ENCODE peak calls at places on chromosomes 11 and 22, in six cellular contexts. One of them, this sample, is unnamed.

GRCh38 chr11:88352139-88352538 is 14.6 kb upstream of the CTSC start:
- DNase-seq in upper lobe of right lung: no peak
- DNase-seq in stomach: no peak
- DNase-seq in mammary epithelial cell: peak; percentile 37
- DNase-seq in left ventricle myocardium inferior: no peak
- DNase-seq in heart right ventricle: no peak
- DNase-seq in this sample: no peak

GRCh38 chr22:22702159-22702873 is 57.9 kb downstream of the GGTLC2 start:
- DNase-seq in upper lobe of right lung: no peak
- DNase-seq in stomach: no peak
- DNase-seq in mammary epithelial cell: no peak
- DNase-seq in left ventricle myocardium inferior: no peak
- DNase-seq in heart right ventricle: no peak
- DNase-seq in this sample: no peak

GRCh38 chr11:117519170-117519569 is 191.5 kb downstream of the CEP164 start:
- DNase-seq in upper lobe of right lung: no peak
- DNase-seq in stomach: no peak
- DNase-seq in mammary epithelial cell: no peak
- DNase-seq in left ventricle myocardium inferior: no peak
- DNase-seq in heart right ventricle: no peak
- DNase-seq in this sample: no peak

GRCh38 chr11:45110562-45110961 is 35.9 kb upstream of the PRDM11 start:
- DNase-seq in upper lobe of right lung: no peak
- DNase-seq in stomach: peak; percentile 48
- DNase-seq in mammary epithelial cell: peak; percentile 49
- DNase-seq in left ventricle myocardium inferior: no peak
- DNase-seq in heart right ventricle: no peak
- DNase-seq in this sample: peak; percentile 28

GRCh38 chr11:66548774-66549630 is 2.3 kb downstream of the ACTN3 start:
- DNase-seq in upper lobe of right lung: no peak
- DNase-seq in stomach: no peak
- DNase-seq in mammary epithelial cell: no peak
- DNase-seq in left ventricle myocardium inferior: no peak
- DNase-seq in heart right ventricle: no peak
- DNase-seq in this sample: no peak

GRCh38 chr11:24163146-24163545 is 333.7 kb upstream of the LUZP2 start:
- DNase-seq in upper lobe of right lung: no peak
- DNase-seq in stomach: no peak
- DNase-seq in mammary epithelial cell: no peak
- DNase-seq in left ventricle myocardium inferior: no peak
- DNase-seq in heart right ventricle: no peak
- DNase-seq in this sample: no peak

GRCh38 chr11:116276051-116277044 is 496.4 kb downstream of the BUD13 start:
- DNase-seq in upper lobe of right lung: peak; percentile 91
- DNase-seq in stomach: peak; percentile 82
- DNase-seq in mammary epithelial cell: peak; percentile 17
- DNase-seq in left ventricle myocardium inferior: peak; percentile 72
- DNase-seq in heart right ventricle: peak; percentile 81
- DNase-seq in this sample: peak; percentile 62

GRCh38 chr11:65551572-65552398 is 6.4 kb downstream of the LTBP3 start:
- DNase-seq in upper lobe of right lung: peak; percentile 88
- DNase-seq in stomach: peak; percentile 81
- DNase-seq in mammary epithelial cell: peak; percentile 35
- DNase-seq in left ventricle myocardium inferior: peak; percentile 45
- DNase-seq in heart right ventricle: peak; percentile 60
- DNase-seq in this sample: no peak

GRCh38 chr11:118533769-118534729 is 3.1 kb downstream of the TMEM25 start:
- DNase-seq in upper lobe of right lung: no peak
- DNase-seq in stomach: no peak
- DNase-seq in mammary epithelial cell: no peak
- DNase-seq in left ventricle myocardium inferior: no peak
- DNase-seq in heart right ventricle: no peak
- DNase-seq in this sample: no peak

GRCh38 chr22:38461057-38461413 is 6.0 kb upstream of the KCNJ4 start:
- DNase-seq in upper lobe of right lung: no peak
- DNase-seq in stomach: no peak
- DNase-seq in mammary epithelial cell: no peak
- DNase-seq in left ventricle myocardium inferior: no peak
- DNase-seq in heart right ventricle: no peak
- DNase-seq in this sample: no peak
- H3K27me3 ChIP-seq in upper lobe of right lung: peaks cover 75% of the 10 kb centered on the region
- H3K27me3 ChIP-seq in stomach: peaks cover 95% of the 10 kb centered on the region
- H3K27me3 ChIP-seq in mammary epithelial cell: no peaks in the 10 kb centered on the region
- H3K27me3 ChIP-seq in left ventricle myocardium inferior: peaks cover 61% of the 10 kb centered on the region
- H3K27me3 ChIP-seq in heart right ventricle: peaks cover 35% of the 10 kb centered on the region
- H3K27me3 ChIP-seq in this sample: peaks cover 6% of the 10 kb centered on the region

GRCh38 chr11:72696866-72697428 is 22.7 kb upstream of the PDE2A start:
- DNase-seq in upper lobe of right lung: no peak
- DNase-seq in stomach: peak; percentile 28
- DNase-seq in mammary epithelial cell: no peak
- DNase-seq in left ventricle myocardium inferior: peak; percentile 71
- DNase-seq in heart right ventricle: peak; percentile 55
- DNase-seq in this sample: peak; percentile 56
- H3K36me3 ChIP-seq in upper lobe of right lung: peaks cover 100% of the 10 kb centered on the region
- H3K36me3 ChIP-seq in stomach: peaks cover 100% of the 10 kb centered on the region
- H3K36me3 ChIP-seq in mammary epithelial cell: peaks cover 10% of the 10 kb centered on the region
- H3K36me3 ChIP-seq in left ventricle myocardium inferior: peaks cover 98% of the 10 kb centered on the region
- H3K36me3 ChIP-seq in heart right ventricle: peaks cover 90% of the 10 kb centered on the region
- H3K36me3 ChIP-seq in this sample: no peaks in the 10 kb centered on the region

GRCh38 chr11:76201672-76202412 is 4.5 kb downstream of the WNT11 start:
- DNase-seq in upper lobe of right lung: no peak
- DNase-seq in stomach: no peak
- DNase-seq in mammary epithelial cell: no peak
- DNase-seq in left ventricle myocardium inferior: no peak
- DNase-seq in heart right ventricle: peak; percentile 2
- DNase-seq in this sample: no peak
- H3K27me3 ChIP-seq in upper lobe of right lung: peaks cover 12% of the 10 kb centered on the region
- H3K27me3 ChIP-seq in stomach: peaks cover 41% of the 10 kb centered on the region
- H3K27me3 ChIP-seq in mammary epithelial cell: peaks cover 8% of the 10 kb centered on the region
- H3K27me3 ChIP-seq in left ventricle myocardium inferior: no peaks in the 10 kb centered on the region
- H3K27me3 ChIP-seq in heart right ventricle: peaks cover 3% of the 10 kb centered on the region
- H3K27me3 ChIP-seq in this sample: no peaks in the 10 kb centered on the region

GRCh38 chr22:41875531-41876242 is 39.2 kb downstream of the SHISA8 start:
- DNase-seq in upper lobe of right lung: no peak
- DNase-seq in stomach: no peak
- DNase-seq in mammary epithelial cell: no peak
- DNase-seq in left ventricle myocardium inferior: no peak
- DNase-seq in heart right ventricle: no peak
- DNase-seq in this sample: no peak

GRCh38 chr22:41873391-41873790 is 40.5 kb downstream of the SREBF2 start:
- DNase-seq in upper lobe of right lung: no peak
- DNase-seq in stomach: no peak
- DNase-seq in mammary epithelial cell: no peak
- DNase-seq in left ventricle myocardium inferior: no peak
- DNase-seq in heart right ventricle: no peak
- DNase-seq in this sample: no peak

GRCh38 chr22:41874090-41874489 is 40.8 kb downstream of the SHISA8 start:
- DNase-seq in upper lobe of right lung: no peak
- DNase-seq in stomach: no peak
- DNase-seq in mammary epithelial cell: no peak
- DNase-seq in left ventricle myocardium inferior: no peak
- DNase-seq in heart right ventricle: no peak
- DNase-seq in this sample: no peak

GRCh38 chr22:41868556-41868955 is 35.7 kb downstream of the SREBF2 start:
- DNase-seq in upper lobe of right lung: no peak
- DNase-seq in stomach: no peak
- DNase-seq in mammary epithelial cell: no peak
- DNase-seq in left ventricle myocardium inferior: no peak
- DNase-seq in heart right ventricle: no peak
- DNase-seq in this sample: no peak

GRCh38 chr22:41870786-41871185 is 37.9 kb downstream of the SREBF2 start:
- DNase-seq in upper lobe of right lung: no peak
- DNase-seq in stomach: no peak
- DNase-seq in mammary epithelial cell: no peak
- DNase-seq in left ventricle myocardium inferior: no peak
- DNase-seq in heart right ventricle: no peak
- DNase-seq in this sample: no peak
- H3K36me3 ChIP-seq in upper lobe of right lung: peaks cover 88% of the 10 kb centered on the region
- H3K36me3 ChIP-seq in stomach: peaks cover 96% of the 10 kb centered on the region
- H3K36me3 ChIP-seq in mammary epithelial cell: peaks cover 52% of the 10 kb centered on the region
- H3K36me3 ChIP-seq in left ventricle myocardium inferior: peaks cover 91% of the 10 kb centered on the region
- H3K36me3 ChIP-seq in heart right ventricle: peaks cover 69% of the 10 kb centered on the region
- H3K36me3 ChIP-seq in this sample: no peaks in the 10 kb centered on the region

DNA sequence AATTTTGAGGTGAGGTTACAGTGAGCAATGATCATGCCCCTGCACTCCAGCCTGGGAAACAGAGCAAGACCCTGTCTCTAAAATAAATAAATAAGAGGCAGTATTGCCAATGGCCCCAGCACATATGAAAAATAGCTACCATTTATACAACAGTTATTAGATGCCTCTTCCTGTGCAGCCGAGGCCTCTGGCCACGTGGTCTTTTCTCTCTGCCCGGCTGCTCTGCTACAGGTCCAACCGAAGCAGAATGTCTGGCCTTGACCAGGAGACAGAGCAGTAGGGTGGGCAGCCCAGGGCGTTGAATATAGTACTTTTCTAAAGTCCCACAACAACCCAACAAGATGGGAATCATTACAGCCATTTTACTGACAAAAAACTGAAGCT is 12.4 kb upstream of the OAF start:
- DNase-seq in upper lobe of right lung: no peak
- DNase-seq in stomach: no peak
- DNase-seq in mammary epithelial cell: no peak
- DNase-seq in left ventricle myocardium inferior: no peak
- DNase-seq in heart right ventricle: no peak
- DNase-seq in this sample: no peak
- H3K27me3 ChIP-seq in upper lobe of right lung: peaks cover 5% of the 10 kb centered on the region
- H3K27me3 ChIP-seq in stomach: peaks cover 5% of the 10 kb centered on the region
- H3K27me3 ChIP-seq in mammary epithelial cell: no peaks in the 10 kb centered on the region
- H3K27me3 ChIP-seq in left ventricle myocardium inferior: peaks cover 13% of the 10 kb centered on the region
- H3K27me3 ChIP-seq in heart right ventricle: no peaks in the 10 kb centered on the region
- H3K27me3 ChIP-seq in this sample: no peaks in the 10 kb centered on the region

GRCh38 chr22:49617264-49617663 is 210.4 kb downstream of the BRD1 start:
- DNase-seq in upper lobe of right lung: peak; percentile 42
- DNase-seq in stomach: no peak
- DNase-seq in mammary epithelial cell: no peak
- DNase-seq in left ventricle myocardium inferior: peak; percentile 3
- DNase-seq in heart right ventricle: no peak
- DNase-seq in this sample: no peak

GRCh38 chr22:49613108-49613507 is 214.6 kb downstream of the BRD1 start:
- DNase-seq in upper lobe of right lung: peak; percentile 52
- DNase-seq in stomach: no peak
- DNase-seq in mammary epithelial cell: no peak
- DNase-seq in left ventricle myocardium inferior: no peak
- DNase-seq in heart right ventricle: no peak
- DNase-seq in this sample: no peak

GRCh38 chr22:49614966-49615965 is 212.4 kb downstream of the BRD1 start:
- DNase-seq in upper lobe of right lung: peak; percentile 52
- DNase-seq in stomach: no peak
- DNase-seq in mammary epithelial cell: no peak
- DNase-seq in left ventricle myocardium inferior: peak; percentile 7
- DNase-seq in heart right ventricle: no peak
- DNase-seq in this sample: no peak

GRCh38 chr22:49616356-49617231 is 211.1 kb downstream of the BRD1 start:
- DNase-seq in upper lobe of right lung: peak; percentile 56
- DNase-seq in stomach: no peak
- DNase-seq in mammary epithelial cell: no peak
- DNase-seq in left ventricle myocardium inferior: peak; percentile 10
- DNase-seq in heart right ventricle: no peak
- DNase-seq in this sample: no peak

GRCh38 chr22:49613871-49614270 is 213.8 kb downstream of the BRD1 start:
- DNase-seq in upper lobe of right lung: peak; percentile 41
- DNase-seq in stomach: no peak
- DNase-seq in mammary epithelial cell: no peak
- DNase-seq in left ventricle myocardium inferior: peak; percentile 5
- DNase-seq in heart right ventricle: no peak
- DNase-seq in this sample: no peak
- H3K36me3 ChIP-seq in upper lobe of right lung: no peaks in the 10 kb centered on the region
- H3K36me3 ChIP-seq in stomach: no peaks in the 10 kb centered on the region
- H3K36me3 ChIP-seq in mammary epithelial cell: no peaks in the 10 kb centered on the region
- H3K36me3 ChIP-seq in left ventricle myocardium inferior: no peaks in the 10 kb centered on the region
- H3K36me3 ChIP-seq in heart right ventricle: no peaks in the 10 kb centered on the region
- H3K36me3 ChIP-seq in this sample: no peaks in the 10 kb centered on the region

DNA sequence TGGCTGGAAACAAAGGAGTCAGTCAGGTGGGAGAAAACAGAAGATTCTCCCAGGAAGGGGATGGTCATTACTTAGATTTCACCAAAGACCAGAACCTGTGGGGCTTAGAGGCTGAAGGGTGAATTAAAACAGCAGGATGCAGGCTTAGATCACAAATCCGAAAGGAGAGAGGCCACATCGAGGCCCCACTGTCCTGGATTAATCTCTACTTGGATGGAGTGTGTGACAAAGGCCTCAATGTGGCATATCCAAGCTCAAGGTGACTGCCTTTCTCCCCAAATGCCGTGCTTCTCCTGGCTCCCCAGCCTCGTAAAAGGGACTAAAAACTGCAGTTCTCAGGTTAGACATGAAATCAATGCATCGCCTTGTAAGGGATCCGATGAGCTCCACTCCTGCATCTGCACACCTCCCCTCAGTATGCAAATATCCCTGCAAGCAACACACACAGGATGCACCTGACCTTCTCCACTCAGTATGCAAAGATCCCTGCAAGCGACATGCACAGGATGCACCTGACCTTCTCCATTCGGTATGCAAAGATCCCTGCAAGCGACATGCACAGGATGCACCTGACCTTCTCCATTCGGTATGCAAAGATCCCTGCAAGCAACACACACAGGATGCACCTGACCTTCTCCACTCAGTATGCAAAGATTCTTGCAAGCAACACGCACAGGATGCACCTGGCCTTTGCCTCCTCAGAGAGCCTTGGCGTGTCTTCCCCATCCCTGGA is 447.4 kb downstream of the BRD1 start:
- DNase-seq in upper lobe of right lung: peak; percentile 28
- DNase-seq in stomach: no peak
- DNase-seq in mammary epithelial cell: no peak
- DNase-seq in left ventricle myocardium inferior: no peak
- DNase-seq in heart right ventricle: no peak
- DNase-seq in this sample: no peak
- H3K27me3 ChIP-seq in upper lobe of right lung: peaks cover 36% of the 10 kb centered on the region
- H3K27me3 ChIP-seq in stomach: peaks cover 55% of the 10 kb centered on the region
- H3K27me3 ChIP-seq in mammary epithelial cell: no peaks in the 10 kb centered on the region
- H3K27me3 ChIP-seq in left ventricle myocardium inferior: peaks cover 74% of the 10 kb centered on the region
- H3K27me3 ChIP-seq in heart right ventricle: peaks cover 30% of the 10 kb centered on the region
- H3K27me3 ChIP-seq in this sample: no peaks in the 10 kb centered on the region

GRCh38 chr22:20038574-20038973 is 17.7 kb downstream of the TANGO2 start:
- DNase-seq in upper lobe of right lung: no peak
- DNase-seq in stomach: no peak
- DNase-seq in mammary epithelial cell: no peak
- DNase-seq in left ventricle myocardium inferior: no peak
- DNase-seq in heart right ventricle: no peak
- DNase-seq in this sample: no peak
- H3K36me3 ChIP-seq in upper lobe of right lung: peaks cover 50% of the 10 kb centered on the region
- H3K36me3 ChIP-seq in stomach: peaks cover 69% of the 10 kb centered on the region
- H3K36me3 ChIP-seq in mammary epithelial cell: no peaks in the 10 kb centered on the region
- H3K36me3 ChIP-seq in left ventricle myocardium inferior: peaks cover 67% of the 10 kb centered on the region
- H3K36me3 ChIP-seq in heart right ventricle: peaks cover 27% of the 10 kb centered on the region
- H3K36me3 ChIP-seq in this sample: no peaks in the 10 kb centered on the region